ENCODE peak calls at places on chromosome 3, in five cellular contexts. Z is non-pigmented ciliary epithelial cell; G is HEK293T; Q is CD4-positive, CD25-positive, alpha-beta regulatory T cell; T is T-helper 2 cell. N is an unnamed sample.
A peak's percentile ranks its signal among the peaks of the same experiment; 100 is the strongest.

GRCh38 chr3:79517766-79518413 is 249.9 kb downstream of the ROBO1 start:
- DNase-seq in G (peak; percentile 39), Z (peak; percentile 15), T (no peak), Q (no peak), N (no peak)

GRCh38 chr3:135516143-135516542 is 449.4 kb upstream of the PPP2R3A start:
- DNase-seq in Q (no peak), T (no peak), G (peak; percentile 33), Z (no peak), N (no peak)

GRCh38 chr3:134291300-134292254 is 40.9 kb upstream of the RYK start:
- DNase-seq in Z (no peak), T (no peak), Q (no peak), G (no peak), N (no peak)

GRCh38 chr3:183307749-183308148 is 54.7 kb downstream of the B3GNT5 start:
- DNase-seq in Z (no peak), T (no peak), Q (no peak), G (no peak), N (no peak)

GRCh38 chr3:186108106-186108940 is 566 bp downstream of the ETV5 start:
- DNase-seq in Z (no peak), Q (peak; percentile 2), T (peak; percentile 4), G (peak; percentile 24), N (no peak)

GRCh38 chr3:168847293-168847883 is 751.7 kb upstream of the GOLIM4 start:
- DNase-seq in Q (no peak), G (peak; percentile 29), T (no peak), Z (no peak), N (no peak)

GRCh38 chr3:190862209-190863118 is at the start of gene GMNC:
- DNase-seq in G (peak; percentile 70), Z (no peak), T (no peak), Q (no peak), N (no peak)

GRCh38 chr3:154421067-154421466 is 8.9 kb downstream of the GPR149 start:
- DNase-seq in G (no peak), Z (no peak), T (no peak), Q (no peak), N (no peak)

GRCh38 chr3:36729204-36730056 is 34.9 kb downstream of the DCLK3 start:
- DNase-seq in G (peak; percentile 41), Q (no peak), T (no peak), Z (peak; percentile 41), N (no peak)

GRCh38 chr3:9600597-9600996 is 47.0 kb upstream of the LHFPL4 start:
- DNase-seq in Q (no peak), T (no peak), G (no peak), Z (no peak), N (no peak)

GRCh38 chr3:88321696-88322095 is 171.9 kb downstream of the C3orf38 start:
- DNase-seq in G (no peak), Q (no peak), Z (no peak), T (no peak), N (no peak)

GRCh38 chr3:96750094-96750767 is 64.2 kb upstream of the EPHA6 start:
- DNase-seq in Q (no peak), T (no peak), Z (no peak), G (no peak), N (no peak)

GRCh38 chr3:116444819-116445290 is 432 bp downstream of the LSAMP start:
- DNase-seq in T (no peak), Z (no peak), G (peak; percentile 20), Q (no peak), N (no peak)

GRCh38 chr3:49769926-49770325 is 16.4 kb downstream of the IP6K1 start:
- DNase-seq in T (no peak), G (no peak), Q (no peak), Z (no peak), N (no peak)

GRCh38 chr3:160130950-160131349 is 94.3 kb upstream of the C3orf80 start:
- DNase-seq in G (no peak), Z (peak; percentile 43), T (no peak), Q (no peak), N (no peak)

GRCh38 chr3:53773586-53774368 is 72.4 kb downstream of the CHDH start:
- DNase-seq in T (no peak), Q (no peak), G (no peak), Z (peak; percentile 41), N (no peak)

GRCh38 chr3:56452085-56452484 is 16.2 kb downstream of the ERC2 start:
- DNase-seq in G (no peak), T (no peak), Q (no peak), Z (no peak), N (no peak)

GRCh38 chr3:72299823-72300222 is 514.9 kb upstream of the PROK2 start:
- DNase-seq in Z (no peak), Q (no peak), T (no peak), G (no peak), N (no peak)

GRCh38 chr3:187491371-187491770 is 123.2 kb downstream of the RTP4 start:
- DNase-seq in Z (no peak), G (no peak), Q (no peak), T (no peak), N (no peak)

GRCh38 chr3:58857423-58857822 is 190.8 kb upstream of the FAM3D start:
- DNase-seq in T (no peak), Q (no peak), G (no peak), Z (no peak), N (no peak)

GRCh38 chr3:2872884-2873283 is 237.3 kb downstream of the IL5RA start:
- DNase-seq in Q (no peak), Z (no peak), T (no peak), G (no peak), N (no peak)

GRCh38 chr3:118029049-118029448 is 1005.6 kb downstream of the IGSF11 start:
- DNase-seq in T (no peak), Q (no peak), Z (no peak), G (no peak), N (no peak)

GRCh38 chr3:112604536-112604935 is 36.4 kb downstream of the CCDC80 start:
- DNase-seq in Q (no peak), T (no peak), Z (peak; percentile 77), G (no peak), N (no peak)

GRCh38 chr3:177126015-177126773 is 71.1 kb downstream of the TBL1XR1 start:
- DNase-seq in Q (no peak), Z (peak; percentile 86), G (no peak), T (no peak), N (no peak)

GRCh38 chr3:170007031-170007663 is 30.6 kb upstream of the GPR160 start:
- DNase-seq in Q (no peak), G (no peak), Z (peak; percentile 38), T (no peak), N (no peak)

GRCh38 chr3:174957581-174958001 is 98.5 kb downstream of the NAALADL2 start:
- DNase-seq in T (no peak), Q (no peak), Z (no peak), G (no peak), N (no peak)

GRCh38 chr3:86934851-86935250 is 56.1 kb downstream of the VGLL3 start:
- DNase-seq in T (no peak), G (no peak), Z (no peak), Q (no peak), N (no peak)

N was measured in effector memory CD4-positive, alpha-beta T cell.